ENCODE peak calls at places on chromosomes 13 and 19, in four cellular contexts. One of them, this sample, is unnamed.
A peak's percentile ranks its signal among the peaks of the same experiment; 100 is the strongest.

GRCh38 chr13:98782654-98783053 is 30.2 kb upstream of the SLC15A1 start:
- DNase-seq in cardiac muscle cell: peak; percentile 67
- DNase-seq in thoracic aorta: no peak
- DNase-seq in osteoblast: peak; percentile 82
- DNase-seq in this sample: no peak

GRCh38 chr13:85806553-85807175 is 7.4 kb upstream of the SLITRK6 start:
- DNase-seq in thoracic aorta: no peak
- DNase-seq in cardiac muscle cell: peak; percentile 75
- DNase-seq in osteoblast: no peak
- DNase-seq in this sample: no peak

GRCh38 chr19:18338471-18339001 is 1.9 kb upstream of the PGPEP1 start:
- DNase-seq in cardiac muscle cell: no peak
- DNase-seq in thoracic aorta: no peak
- DNase-seq in osteoblast: peak; percentile 23
- DNase-seq in this sample: no peak

GRCh38 chr13:47499358-47500150 is 501.5 kb downstream of the SUCLA2 start:
- DNase-seq in cardiac muscle cell: peak; percentile 71
- DNase-seq in osteoblast: peak; percentile 92
- DNase-seq in thoracic aorta: no peak
- DNase-seq in this sample: no peak

GRCh38 chr19:18596752-18597157 is 8.2 kb downstream of the REX1BD start:
- DNase-seq in osteoblast: peak; percentile 92
- DNase-seq in thoracic aorta: no peak
- DNase-seq in cardiac muscle cell: peak; percentile 53
- DNase-seq in this sample: no peak

GRCh38 chr13:110331362-110331761 is 24.3 kb downstream of the COL4A2 start:
- DNase-seq in thoracic aorta: no peak
- DNase-seq in cardiac muscle cell: peak; percentile 41
- DNase-seq in osteoblast: peak; percentile 84
- DNase-seq in this sample: no peak

GRCh38 chr19:35490364-35490763 is at the start of gene KRTDAP:
- DNase-seq in osteoblast: peak; percentile 14
- DNase-seq in cardiac muscle cell: no peak
- DNase-seq in thoracic aorta: no peak
- DNase-seq in this sample: no peak

GRCh38 chr13:20825476-20825875 is 51.7 kb upstream of the EEF1AKMT1 start:
- DNase-seq in osteoblast: peak; percentile 21
- DNase-seq in thoracic aorta: no peak
- DNase-seq in cardiac muscle cell: peak; percentile 23
- DNase-seq in this sample: no peak

GRCh38 chr19:7533281-7533819 is 2.2 kb upstream of the PNPLA6 start:
- DNase-seq in thoracic aorta: no peak
- DNase-seq in cardiac muscle cell: peak; percentile 79
- DNase-seq in osteoblast: peak; percentile 96
- DNase-seq in this sample: no peak

GRCh38 chr13:95463516-95463915 is 89.0 kb upstream of the CLDN10 start:
- DNase-seq in osteoblast: no peak
- DNase-seq in cardiac muscle cell: peak; percentile 29
- DNase-seq in thoracic aorta: no peak
- DNase-seq in this sample: no peak

GRCh38 chr13:20231839-20232555 is at the start of gene GJB6:
- DNase-seq in thoracic aorta: no peak
- DNase-seq in cardiac muscle cell: no peak
- DNase-seq in osteoblast: no peak
- DNase-seq in this sample: no peak

GRCh38 chr13:42991892-42992584 is at the start of gene EPSTI1:
- DNase-seq in osteoblast: peak; percentile 73
- DNase-seq in thoracic aorta: peak; percentile 5
- DNase-seq in cardiac muscle cell: peak; percentile 79
- DNase-seq in this sample: peak; percentile 94

GRCh38 chr19:9139609-9140158 is 513 bp upstream of the ZNF317 start:
- DNase-seq in cardiac muscle cell: no peak
- DNase-seq in thoracic aorta: no peak
- DNase-seq in osteoblast: no peak
- DNase-seq in this sample: no peak

GRCh38 chr19:44552324-44552723 is 22.8 kb upstream of the CEACAM20 start:
- DNase-seq in cardiac muscle cell: peak; percentile 35
- DNase-seq in thoracic aorta: no peak
- DNase-seq in osteoblast: peak; percentile 81
- DNase-seq in this sample: no peak

GRCh38 chr19:3801412-3802096 is 15.4 kb upstream of the MATK start:
- DNase-seq in osteoblast: peak; percentile 53
- DNase-seq in cardiac muscle cell: peak; percentile 21
- DNase-seq in thoracic aorta: no peak
- DNase-seq in this sample: no peak
- H3K4me3 ChIP-seq in osteoblast: no peak overlapping the region
- H3K4me3 ChIP-seq in cardiac muscle cell: no peak overlapping the region
- H3K4me3 ChIP-seq in thoracic aorta: peak overlapping the region; percentile 51
- H3K4me3 ChIP-seq in this sample: peak overlapping the region; percentile 48

DNA sequence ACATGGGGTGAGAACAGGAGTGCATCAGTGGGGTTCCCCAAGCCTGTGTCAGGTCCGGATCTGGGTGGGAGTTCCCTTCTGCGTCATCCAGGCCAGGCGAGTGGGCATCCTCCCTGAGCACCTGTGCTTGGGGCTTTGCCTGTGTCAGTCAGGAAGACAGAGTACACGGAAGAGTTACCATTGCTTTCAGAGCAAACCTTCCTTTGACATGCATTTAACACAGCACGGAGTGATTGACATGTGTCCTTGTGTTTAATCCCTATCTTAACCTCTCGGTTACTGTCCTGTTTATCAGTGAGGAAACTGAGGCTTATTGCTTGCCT is 47.6 kb downstream of the CAPN12 start:
- DNase-seq in cardiac muscle cell: no peak
- DNase-seq in osteoblast: peak; percentile 30
- DNase-seq in thoracic aorta: no peak
- DNase-seq in this sample: no peak
- H3K4me1 ChIP-seq in cardiac muscle cell: peaks cover 27% of the 10 kb centered on the region
- H3K4me1 ChIP-seq in osteoblast: peaks cover 29% of the 10 kb centered on the region
- H3K4me1 ChIP-seq in thoracic aorta: peaks cover 96% of the 10 kb centered on the region
- H3K4me1 ChIP-seq in this sample: peaks cover 100% of the 10 kb centered on the region

GRCh38 chr13:35720690-35721554 is 244.4 kb upstream of the MAB21L1 start:
- DNase-seq in thoracic aorta: no peak
- DNase-seq in cardiac muscle cell: peak; percentile 71
- DNase-seq in osteoblast: peak; percentile 88
- DNase-seq in this sample: no peak
- TF ChIP-seq CTCF in thoracic aorta: peak; percentile 85
- TF ChIP-seq CTCF in cardiac muscle cell: peak; percentile 97
- TF ChIP-seq CTCF in osteoblast: peak; percentile 96
- TF ChIP-seq CTCF in this sample: no peak

GRCh38 chr19:13015361-13016231 is 20.3 kb downstream of the NFIX start:
- DNase-seq in osteoblast: peak; percentile 76
- DNase-seq in thoracic aorta: no peak
- DNase-seq in cardiac muscle cell: peak; percentile 53
- DNase-seq in this sample: no peak

GRCh38 chr19:13016628-13017305 is 21.5 kb downstream of the NFIX start:
- DNase-seq in cardiac muscle cell: no peak
- DNase-seq in thoracic aorta: no peak
- DNase-seq in osteoblast: peak; percentile 72
- DNase-seq in this sample: no peak

GRCh38 chr19:13014921-13015280 is 19.6 kb downstream of the NFIX start:
- DNase-seq in osteoblast: peak; percentile 81
- DNase-seq in cardiac muscle cell: no peak
- DNase-seq in thoracic aorta: no peak
- DNase-seq in this sample: no peak

GRCh38 chr19:13017306-13018036 is 22.2 kb downstream of the NFIX start:
- DNase-seq in thoracic aorta: no peak
- DNase-seq in osteoblast: peak; percentile 73
- DNase-seq in cardiac muscle cell: no peak
- DNase-seq in this sample: no peak

GRCh38 chr19:13016245-13016627 is 21.0 kb downstream of the NFIX start:
- DNase-seq in osteoblast: peak; percentile 65
- DNase-seq in cardiac muscle cell: no peak
- DNase-seq in thoracic aorta: no peak
- DNase-seq in this sample: no peak
- H3K4me3 ChIP-seq in osteoblast: no peak overlapping the region
- H3K4me3 ChIP-seq in cardiac muscle cell: no peak overlapping the region
- H3K4me3 ChIP-seq in thoracic aorta: peak overlapping the region; percentile 69
- H3K4me3 ChIP-seq in this sample: peak overlapping the region; percentile 41

GRCh38 chr19:58557253-58558065 is 952 bp downstream of the UBE2M start:
- DNase-seq in osteoblast: peak; percentile 78
- DNase-seq in cardiac muscle cell: no peak
- DNase-seq in thoracic aorta: no peak
- DNase-seq in this sample: no peak

GRCh38 chr19:58558623-58559274 is 338 bp upstream of the UBE2M start:
- DNase-seq in thoracic aorta: peak; percentile 94
- DNase-seq in cardiac muscle cell: peak; percentile 99
- DNase-seq in osteoblast: peak; percentile 100
- DNase-seq in this sample: peak; percentile 99

GRCh38 chr19:58559275-58560006 is 1.0 kb upstream of the UBE2M start:
- DNase-seq in cardiac muscle cell: peak; percentile 95
- DNase-seq in osteoblast: peak; percentile 100
- DNase-seq in thoracic aorta: peak; percentile 76
- DNase-seq in this sample: peak; percentile 98

GRCh38 chr19:58556633-58557252 is 1.7 kb downstream of the UBE2M start:
- DNase-seq in thoracic aorta: no peak
- DNase-seq in cardiac muscle cell: no peak
- DNase-seq in osteoblast: peak; percentile 83
- DNase-seq in this sample: no peak

DNA sequence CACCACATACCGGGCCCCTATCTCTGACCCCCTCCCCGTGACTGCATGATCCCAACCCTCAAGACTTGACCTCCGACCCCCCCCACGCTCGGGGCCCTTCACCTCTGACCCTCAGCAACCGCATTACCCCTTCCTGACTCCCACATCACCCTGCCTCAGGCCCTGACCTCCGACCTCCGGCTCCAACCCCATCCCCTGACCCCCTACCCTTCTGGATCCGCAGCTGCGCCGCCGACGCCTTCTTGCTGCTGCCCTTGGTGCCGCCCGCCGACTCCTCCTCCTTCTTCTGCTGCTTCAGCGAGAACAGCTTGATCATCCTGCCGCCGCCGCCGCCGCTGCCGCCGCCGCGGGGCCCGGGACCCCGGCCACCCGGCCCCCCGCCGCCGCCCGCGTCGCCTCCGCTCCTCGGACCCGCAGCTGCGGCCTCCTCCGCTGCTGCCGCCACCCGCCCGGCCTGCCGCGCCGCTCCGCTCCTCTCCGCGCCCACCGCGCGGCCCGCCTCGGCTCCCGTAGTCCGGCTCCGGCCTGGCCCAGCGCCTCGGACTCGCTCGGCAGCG is at the start of gene UBE2M:
- DNase-seq in cardiac muscle cell: no peak
- DNase-seq in thoracic aorta: no peak
- DNase-seq in osteoblast: no peak
- DNase-seq in this sample: no peak
- H3K4me1 ChIP-seq in cardiac muscle cell: peaks cover 35% of the 10 kb centered on the region
- H3K4me1 ChIP-seq in thoracic aorta: peaks cover 71% of the 10 kb centered on the region
- H3K4me1 ChIP-seq in osteoblast: peaks cover 47% of the 10 kb centered on the region
- H3K4me1 ChIP-seq in this sample: peaks cover 79% of the 10 kb centered on the region

This sample was measured in esophagus muscularis mucosa.